ENCODE peak calls at places on chromosomes 6 and 20, in four cellular contexts. One of them, this sample, is unnamed. For H3K36me3, the result is how much of the 10 kb centered on the place peaks cover.

GRCh38 chr6:50030777-50031562 is 9.2 kb upstream of the DEFB110 start:
- DNase-seq in CD4-positive, CD25-positive, alpha-beta regulatory T cell: no peak
- DNase-seq in sigmoid colon: no peak
- DNase-seq in uterus: no peak
- DNase-seq in this sample: no peak

GRCh38 chr6:80437186-80437585 is 330.7 kb downstream of the BCKDHB start:
- DNase-seq in CD4-positive, CD25-positive, alpha-beta regulatory T cell: no peak
- DNase-seq in sigmoid colon: no peak
- DNase-seq in uterus: no peak
- DNase-seq in this sample: no peak

GRCh38 chr6:136921936-136922679 is at the start of gene SLC35D3:
- DNase-seq in CD4-positive, CD25-positive, alpha-beta regulatory T cell: peak
- DNase-seq in sigmoid colon: no peak
- DNase-seq in uterus: no peak
- DNase-seq in this sample: peak

GRCh38 chr20:49099011-49099410 is 52.9 kb downstream of the CSE1L start:
- DNase-seq in CD4-positive, CD25-positive, alpha-beta regulatory T cell: no peak
- DNase-seq in sigmoid colon: no peak
- DNase-seq in uterus: no peak
- DNase-seq in this sample: no peak

GRCh38 chr20:62104234-62104789 is 18.0 kb upstream of the LSM14B start:
- DNase-seq in CD4-positive, CD25-positive, alpha-beta regulatory T cell: no peak
- DNase-seq in sigmoid colon: no peak
- DNase-seq in uterus: no peak
- DNase-seq in this sample: no peak

GRCh38 chr6:167912494-167912893 is 85.0 kb upstream of the KIF25 start:
- DNase-seq in CD4-positive, CD25-positive, alpha-beta regulatory T cell: no peak
- DNase-seq in sigmoid colon: no peak
- DNase-seq in uterus: no peak
- DNase-seq in this sample: no peak

GRCh38 chr20:33791959-33792597 is 19.1 kb upstream of the CHMP4B start:
- DNase-seq in CD4-positive, CD25-positive, alpha-beta regulatory T cell: peak
- DNase-seq in sigmoid colon: peak
- DNase-seq in uterus: peak
- DNase-seq in this sample: no peak

GRCh38 chr6:106098383-106099234 is 12.5 kb downstream of the PRDM1 start:
- DNase-seq in CD4-positive, CD25-positive, alpha-beta regulatory T cell: peak
- DNase-seq in sigmoid colon: no peak
- DNase-seq in uterus: no peak
- DNase-seq in this sample: no peak

GRCh38 chr6:47446974-47447373 is 30.6 kb upstream of the CD2AP start:
- DNase-seq in CD4-positive, CD25-positive, alpha-beta regulatory T cell: peak
- DNase-seq in sigmoid colon: no peak
- DNase-seq in uterus: no peak
- DNase-seq in this sample: no peak

GRCh38 chr20:32968833-32969241 is 35.4 kb downstream of the SUN5 start:
- DNase-seq in CD4-positive, CD25-positive, alpha-beta regulatory T cell: peak
- DNase-seq in sigmoid colon: peak
- DNase-seq in uterus: no peak
- DNase-seq in this sample: no peak

GRCh38 chr6:44221961-44222335 is 1.4 kb upstream of the SLC29A1 start:
- DNase-seq in CD4-positive, CD25-positive, alpha-beta regulatory T cell: no peak
- DNase-seq in sigmoid colon: no peak
- DNase-seq in uterus: no peak
- DNase-seq in this sample: no peak
- H3K27ac ChIP-seq in CD4-positive, CD25-positive, alpha-beta regulatory T cell: no peak
- H3K27ac ChIP-seq in sigmoid colon: peak
- H3K27ac ChIP-seq in uterus: peak
- H3K27ac ChIP-seq in this sample: peak

DNA sequence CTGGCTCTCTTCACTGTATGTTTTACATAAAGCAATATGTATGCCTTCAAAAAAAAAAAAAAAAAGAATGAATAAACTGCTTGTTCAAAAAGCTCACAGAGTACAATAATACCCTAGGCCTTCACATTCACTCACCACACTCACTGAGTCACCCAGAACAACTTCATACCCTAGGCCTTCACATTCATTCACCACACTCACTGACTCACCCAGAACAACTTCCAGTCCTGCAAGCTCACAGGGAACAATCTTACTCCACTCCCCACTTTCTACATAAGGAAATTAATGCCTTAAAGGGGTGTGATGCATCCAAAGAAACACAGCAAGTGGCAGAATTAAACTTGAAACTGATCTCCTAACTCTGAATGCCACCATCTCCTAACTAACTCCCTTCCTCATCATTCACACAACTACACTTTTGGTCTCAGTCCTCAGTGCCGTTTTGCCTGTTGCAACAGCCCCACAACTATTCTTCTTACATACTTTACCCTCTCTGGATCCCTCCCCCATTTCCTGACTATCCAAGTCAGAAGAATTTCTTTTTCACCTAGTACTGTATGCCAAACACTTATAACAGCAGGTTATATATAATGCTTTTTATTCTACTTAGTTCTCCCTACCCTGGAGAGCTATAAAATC is 34.2 kb downstream of the NHSL1 start:
- DNase-seq in CD4-positive, CD25-positive, alpha-beta regulatory T cell: no peak
- DNase-seq in sigmoid colon: no peak
- DNase-seq in uterus: no peak
- DNase-seq in this sample: no peak
- H3K36me3 ChIP-seq in CD4-positive, CD25-positive, alpha-beta regulatory T cell: under half
- H3K36me3 ChIP-seq in sigmoid colon: under half
- H3K36me3 ChIP-seq in uterus: under half
- H3K36me3 ChIP-seq in this sample: under half

GRCh38 chr6:24931296-24931695 is 4.5 kb downstream of the RIPOR2 start:
- DNase-seq in CD4-positive, CD25-positive, alpha-beta regulatory T cell: no peak
- DNase-seq in sigmoid colon: no peak
- DNase-seq in uterus: no peak
- DNase-seq in this sample: no peak
- H3K27ac ChIP-seq in CD4-positive, CD25-positive, alpha-beta regulatory T cell: peak
- H3K27ac ChIP-seq in sigmoid colon: no peak
- H3K27ac ChIP-seq in uterus: peak
- H3K27ac ChIP-seq in this sample: no peak

GRCh38 chr6:32406857-32407256 is at the start of gene BTNL2:
- DNase-seq in CD4-positive, CD25-positive, alpha-beta regulatory T cell: no peak
- DNase-seq in sigmoid colon: no peak
- DNase-seq in uterus: no peak
- DNase-seq in this sample: no peak

GRCh38 chr6:32401564-32401963 is 5.4 kb downstream of the BTNL2 start:
- DNase-seq in CD4-positive, CD25-positive, alpha-beta regulatory T cell: no peak
- DNase-seq in sigmoid colon: no peak
- DNase-seq in uterus: no peak
- DNase-seq in this sample: no peak

GRCh38 chr6:32402812-32403211 is 4.2 kb downstream of the BTNL2 start:
- DNase-seq in CD4-positive, CD25-positive, alpha-beta regulatory T cell: no peak
- DNase-seq in sigmoid colon: no peak
- DNase-seq in uterus: no peak
- DNase-seq in this sample: no peak

GRCh38 chr6:32406197-32406596 is 784 bp downstream of the BTNL2 start:
- DNase-seq in CD4-positive, CD25-positive, alpha-beta regulatory T cell: no peak
- DNase-seq in sigmoid colon: no peak
- DNase-seq in uterus: no peak
- DNase-seq in this sample: no peak

DNA sequence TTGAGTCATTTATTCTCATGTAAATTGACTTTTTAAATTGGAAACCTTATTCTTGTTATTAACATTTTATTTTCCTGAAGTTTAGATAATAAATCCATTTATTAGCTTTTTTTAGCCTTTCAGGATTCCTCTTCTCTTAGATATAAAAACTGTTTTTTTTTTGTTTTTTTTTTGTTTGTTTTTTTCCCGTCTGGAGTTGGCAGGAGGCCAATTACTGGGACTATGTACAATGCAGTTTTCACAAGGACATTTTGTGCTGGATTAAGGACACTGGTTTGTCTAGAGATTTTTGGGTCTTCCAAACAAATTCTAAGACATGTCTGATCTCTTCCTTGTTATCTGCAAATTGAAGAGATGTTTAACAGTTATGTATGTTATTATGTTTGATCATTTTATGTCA is 1.3 kb downstream of the BTNL2 start:
- DNase-seq in CD4-positive, CD25-positive, alpha-beta regulatory T cell: no peak
- DNase-seq in sigmoid colon: no peak
- DNase-seq in uterus: no peak
- DNase-seq in this sample: no peak
- H3K36me3 ChIP-seq in CD4-positive, CD25-positive, alpha-beta regulatory T cell: under half
- H3K36me3 ChIP-seq in sigmoid colon: under half
- H3K36me3 ChIP-seq in uterus: under half
- H3K36me3 ChIP-seq in this sample: under half

GRCh38 chr6:158529629-158530028 is 30.3 kb upstream of the TMEM181 start:
- DNase-seq in CD4-positive, CD25-positive, alpha-beta regulatory T cell: no peak
- DNase-seq in sigmoid colon: no peak
- DNase-seq in uterus: no peak
- DNase-seq in this sample: no peak
- H3K27ac ChIP-seq in CD4-positive, CD25-positive, alpha-beta regulatory T cell: no peak
- H3K27ac ChIP-seq in sigmoid colon: no peak
- H3K27ac ChIP-seq in uterus: no peak
- H3K27ac ChIP-seq in this sample: no peak

GRCh38 chr20:16007978-16008377 is 565.3 kb downstream of the KIF16B start:
- DNase-seq in CD4-positive, CD25-positive, alpha-beta regulatory T cell: no peak
- DNase-seq in sigmoid colon: no peak
- DNase-seq in uterus: no peak
- DNase-seq in this sample: no peak
- H3K36me3 ChIP-seq in CD4-positive, CD25-positive, alpha-beta regulatory T cell: under half
- H3K36me3 ChIP-seq in sigmoid colon: under half
- H3K36me3 ChIP-seq in uterus: under half
- H3K36me3 ChIP-seq in this sample: under half

GRCh38 chr6:10175330-10175729 is 239.5 kb downstream of the TFAP2A start:
- DNase-seq in CD4-positive, CD25-positive, alpha-beta regulatory T cell: no peak
- DNase-seq in sigmoid colon: no peak
- DNase-seq in uterus: no peak
- DNase-seq in this sample: no peak

GRCh38 chr6:10174056-10174455 is 240.8 kb downstream of the TFAP2A start:
- DNase-seq in CD4-positive, CD25-positive, alpha-beta regulatory T cell: no peak
- DNase-seq in sigmoid colon: no peak
- DNase-seq in uterus: no peak
- DNase-seq in this sample: no peak

GRCh38 chr6:10170816-10171215 is 244.1 kb downstream of the TFAP2A start:
- DNase-seq in CD4-positive, CD25-positive, alpha-beta regulatory T cell: no peak
- DNase-seq in sigmoid colon: no peak
- DNase-seq in uterus: no peak
- DNase-seq in this sample: no peak

GRCh38 chr6:10177703-10178102 is 237.2 kb downstream of the TFAP2A start:
- DNase-seq in CD4-positive, CD25-positive, alpha-beta regulatory T cell: no peak
- DNase-seq in sigmoid colon: no peak
- DNase-seq in uterus: no peak
- DNase-seq in this sample: no peak

DNA sequence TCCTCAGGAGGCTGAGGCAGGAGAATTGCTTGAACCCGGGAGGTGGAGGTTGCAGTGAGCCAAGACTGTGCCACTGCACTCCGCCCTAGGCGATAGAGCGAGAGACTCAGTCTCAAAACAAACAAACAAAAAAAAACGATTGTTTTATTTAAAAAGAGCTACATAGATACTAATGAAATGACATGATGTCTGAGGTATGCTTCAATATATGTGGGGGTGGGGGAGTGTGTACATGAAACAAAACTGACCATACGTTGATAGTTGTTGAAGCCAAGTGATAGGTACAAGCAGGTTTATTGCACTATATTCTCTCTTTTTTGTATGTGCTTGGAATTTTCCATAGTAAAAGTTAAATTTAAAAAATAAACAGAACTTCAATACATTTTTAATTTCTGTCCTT is 240.1 kb downstream of the TFAP2A start:
- DNase-seq in CD4-positive, CD25-positive, alpha-beta regulatory T cell: no peak
- DNase-seq in sigmoid colon: no peak
- DNase-seq in uterus: no peak
- DNase-seq in this sample: no peak
- H3K27ac ChIP-seq in CD4-positive, CD25-positive, alpha-beta regulatory T cell: no peak
- H3K27ac ChIP-seq in sigmoid colon: no peak
- H3K27ac ChIP-seq in uterus: no peak
- H3K27ac ChIP-seq in this sample: no peak

GRCh38 chr6:35086636-35087360 is 54.3 kb downstream of the TCP11 start:
- DNase-seq in CD4-positive, CD25-positive, alpha-beta regulatory T cell: no peak
- DNase-seq in sigmoid colon: peak
- DNase-seq in uterus: no peak
- DNase-seq in this sample: no peak
- H3K36me3 ChIP-seq in CD4-positive, CD25-positive, alpha-beta regulatory T cell: under half
- H3K36me3 ChIP-seq in sigmoid colon: half or more
- H3K36me3 ChIP-seq in uterus: under half
- H3K36me3 ChIP-seq in this sample: under half